ENCODE peak calls at places on chromosomes 6 and 20, in four cellular contexts. T is lung, R is MM.1S, D is uterus. V is an unnamed sample. For H3K27me3, the result is how much of the 10 kb centered on the place peaks cover.

GRCh38 chr6:30411515-30412207 is 66.7 kb downstream of the RPP21 start:
- DNase-seq in T (peak), D (no peak), R (peak), V (peak)

GRCh38 chr6:147001621-147002020 is 202.6 kb upstream of the STXBP5 start:
- DNase-seq in D (no peak), T (no peak), R (no peak), V (no peak)

GRCh38 chr20:57664476-57664875 is 44.2 kb upstream of the ZBP1 start:
- DNase-seq in T (no peak), D (peak), R (no peak), V (no peak)

GRCh38 chr6:140178550-140179334 is 804.3 kb upstream of the CITED2 start:
- DNase-seq in T (no peak), D (no peak), R (no peak), V (no peak)

GRCh38 chr6:21800948-21801438 is 207.4 kb downstream of the SOX4 start:
- DNase-seq in D (no peak), R (no peak), T (no peak), V (no peak)

GRCh38 chr20:44153636-44154043 is 33.3 kb downstream of the JPH2 start:
- DNase-seq in R (no peak), T (no peak), D (peak), V (no peak)

GRCh38 chr6:31400467-31401289 is 2.7 kb upstream of the MICA start:
- DNase-seq in D (peak), R (peak), T (peak), V (peak)

GRCh38 chr20:57947421-57948176 is 237.8 kb upstream of the PMEPA1 start:
- DNase-seq in T (no peak), R (no peak), D (no peak), V (no peak)

DNA sequence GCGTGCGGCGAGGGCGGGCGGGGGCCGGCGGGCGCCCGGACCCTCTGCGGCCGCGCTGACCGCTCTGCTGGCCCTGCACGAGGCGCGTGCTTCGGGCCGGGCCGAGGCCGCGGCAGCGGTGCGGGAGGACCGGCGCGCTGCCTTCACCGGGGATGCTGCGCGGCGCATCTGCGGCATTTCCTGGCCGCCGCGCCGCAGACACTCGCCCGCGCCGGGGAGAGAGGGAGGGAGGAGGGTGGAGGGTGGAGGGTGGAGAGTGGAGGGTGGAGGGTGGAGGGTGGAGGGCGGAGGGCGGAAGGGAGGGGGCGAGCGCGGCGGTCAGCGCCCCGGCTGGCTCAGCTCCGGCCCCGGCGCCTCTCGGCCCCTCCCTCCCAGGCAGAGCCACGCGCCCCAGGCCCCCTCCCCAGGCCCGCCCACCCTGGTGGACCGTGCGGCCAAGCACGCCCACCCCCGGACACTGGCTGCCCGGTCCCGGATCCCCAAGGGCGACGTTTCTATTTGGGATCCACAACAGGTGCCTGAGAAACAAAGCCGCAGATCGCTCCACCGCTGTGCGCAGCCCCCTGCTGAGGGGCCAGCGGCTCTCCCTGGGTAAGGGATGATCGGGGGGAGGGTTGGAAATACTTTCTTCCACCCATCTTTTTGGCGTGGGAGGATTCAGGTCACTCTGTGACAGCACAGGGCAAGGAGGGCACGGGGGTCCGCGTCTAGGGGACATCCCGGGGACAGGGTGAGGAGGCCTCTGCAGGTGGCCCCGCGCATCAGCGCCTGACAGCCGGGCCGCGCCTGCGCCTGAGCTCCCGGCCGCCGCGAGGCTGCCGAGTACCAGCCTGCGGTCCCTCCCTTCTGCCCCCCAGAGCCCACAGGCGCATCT is 111.2 kb upstream of the BEND6 start:
- DNase-seq in R (peak), D (peak), T (peak), V (peak)
- TF ChIP-seq CTCF in R (peak), D (peak), T (peak), V (peak)

GRCh38 chr6:156451726-156452125 is 325.5 kb upstream of the ARID1B start:
- DNase-seq in T (no peak), R (peak), D (no peak), V (no peak)
- H3K4me3 ChIP-seq in T (no peak), R (no peak), D (no peak), V (no peak)

GRCh38 chr20:50823319-50823718 is 28.5 kb downstream of the BCAS4 start:
- DNase-seq in R (no peak), T (no peak), D (no peak), V (no peak)
- H3K27me3 ChIP-seq in R (under half), T (under half), D (under half), V (under half)

GRCh38 chr6:55958790-55959189 is 83.4 kb upstream of the BMP5 start:
- DNase-seq in R (no peak), T (no peak), D (no peak), V (no peak)

GRCh38 chr6:55964136-55964535 is 88.7 kb upstream of the BMP5 start:
- DNase-seq in D (no peak), T (no peak), R (no peak), V (no peak)

GRCh38 chr6:55957961-55958422 is 82.6 kb upstream of the BMP5 start:
- DNase-seq in D (no peak), R (no peak), T (no peak), V (no peak)

GRCh38 chr6:55960344-55960743 is 85.0 kb upstream of the BMP5 start:
- DNase-seq in T (no peak), D (no peak), R (no peak), V (no peak)

DNA sequence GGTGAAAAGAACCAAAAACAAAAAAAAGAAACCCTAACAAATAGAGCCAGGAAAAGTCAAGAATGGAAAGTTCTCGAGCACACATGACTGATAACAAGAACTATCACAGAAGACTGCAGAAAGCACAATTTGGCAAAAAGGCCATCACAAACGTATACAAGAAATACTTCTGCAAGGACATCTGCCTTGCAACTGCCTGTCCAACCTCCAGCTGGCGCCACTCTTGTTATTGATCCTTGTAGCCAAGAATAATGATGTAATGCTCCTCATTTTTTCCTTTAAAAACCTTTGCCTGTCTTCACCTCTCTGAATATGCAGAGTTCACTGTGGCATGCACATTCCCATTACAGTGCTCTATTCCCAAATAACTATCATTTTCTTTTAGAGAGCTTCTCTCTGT is 87.9 kb upstream of the BMP5 start:
- DNase-seq in D (no peak), R (no peak), T (no peak), V (no peak)
- TF ChIP-seq CTCF in D (no peak), R (peak), T (no peak), V (peak)

DNA sequence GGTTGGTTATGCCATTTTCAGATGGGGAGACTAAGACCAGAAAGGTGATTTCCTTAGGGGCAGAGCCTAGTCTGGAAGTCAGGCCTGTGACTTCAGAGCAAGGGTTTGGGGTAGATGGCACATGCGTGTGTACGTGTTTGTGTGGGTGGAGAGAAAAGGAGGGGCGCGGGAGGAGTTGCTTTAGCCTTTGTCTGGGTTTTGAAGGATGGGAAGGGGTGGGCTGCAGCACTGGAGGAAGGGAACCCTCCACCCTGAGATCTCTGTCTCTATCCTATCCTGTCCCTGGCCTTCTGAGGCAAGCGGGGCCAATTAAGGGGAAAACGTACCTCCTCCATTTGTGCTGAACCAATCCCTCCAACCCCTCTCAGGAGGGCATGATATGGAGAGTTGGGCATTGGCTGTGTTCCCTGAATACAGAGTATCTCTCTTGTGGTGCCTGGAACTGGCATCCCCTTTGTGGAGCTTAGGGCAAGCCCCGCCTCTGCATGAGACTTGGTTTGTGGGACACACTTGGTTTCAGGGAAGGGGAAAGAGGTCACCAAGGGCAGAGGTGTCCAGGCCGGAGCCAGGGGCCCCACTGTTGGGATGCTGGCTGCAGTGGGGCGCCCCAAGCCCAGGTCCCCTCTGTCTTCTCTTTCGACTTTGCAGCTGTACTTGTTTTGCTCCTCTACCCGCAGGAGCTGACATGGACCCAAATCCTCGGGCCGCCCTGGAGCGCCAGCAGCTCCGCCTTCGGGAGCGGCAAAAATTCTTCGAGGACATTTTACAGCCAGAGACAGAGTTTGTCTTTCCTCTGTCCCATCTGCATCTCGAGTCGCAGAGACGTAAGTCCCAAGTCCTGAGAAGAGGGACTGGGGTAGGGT is at the start of gene DBNDD2:
- DNase-seq in T (no peak), R (no peak), D (no peak), V (no peak)
- H3K4me3 ChIP-seq in T (peak), R (no peak), D (peak), V (no peak)

GRCh38 chr20:2703716-2704475 is 11.3 kb downstream of the EBF4 start:
- DNase-seq in R (no peak), D (no peak), T (no peak), V (no peak)
- H3K27me3 ChIP-seq in R (under half), D (under half), T (under half), V (under half)

DNA sequence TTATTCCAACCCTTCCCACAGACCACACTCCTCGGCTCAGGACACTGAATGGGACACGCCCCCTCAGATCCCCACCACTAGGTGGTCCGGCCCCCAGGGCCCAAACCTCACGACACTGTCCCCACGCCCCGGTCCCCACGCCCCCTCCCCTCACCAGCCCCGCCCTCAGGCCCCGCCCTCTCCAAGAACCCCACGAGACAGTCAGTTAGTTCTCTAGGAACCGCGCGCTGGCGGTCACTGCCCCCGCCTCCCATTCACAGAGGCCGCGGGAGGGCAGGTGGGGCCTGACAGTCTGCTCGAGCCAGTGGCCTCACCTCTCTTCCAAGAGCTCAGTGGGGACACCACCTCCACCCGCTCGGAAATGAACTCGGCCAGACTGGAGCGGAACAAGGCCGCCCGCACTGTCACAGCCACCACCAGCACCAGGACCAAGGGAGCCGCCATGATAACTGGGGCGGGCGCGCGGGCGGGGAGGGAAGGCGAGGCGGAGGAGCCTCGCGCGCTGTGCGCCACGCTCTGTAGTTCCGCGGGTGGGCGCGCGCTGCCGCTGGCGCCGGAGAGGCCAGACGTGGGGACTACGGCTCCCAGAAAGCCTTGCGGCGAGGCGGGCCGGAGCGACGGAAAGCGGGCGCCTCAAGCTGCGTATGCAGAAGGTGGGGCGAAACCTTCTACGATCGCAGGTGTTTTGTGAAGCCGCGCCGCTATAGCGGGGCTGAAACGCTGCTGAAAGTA is at the start of gene PIGU:
- DNase-seq in T (peak), D (peak), R (peak), V (peak)
- TF ChIP-seq CTCF in T (peak), D (peak), R (no peak), V (no peak)

GRCh38 chr6:33632603-33633039 is 11.5 kb downstream of the ITPR3 start:
- DNase-seq in D (no peak), T (peak), R (no peak), V (peak)

GRCh38 chr6:33633084-33633461 is 12.0 kb downstream of the ITPR3 start:
- DNase-seq in T (no peak), D (no peak), R (no peak), V (no peak)

GRCh38 chr6:33633462-33634158 is 12.5 kb downstream of the ITPR3 start:
- DNase-seq in D (peak), T (peak), R (peak), V (peak)

GRCh38 chr6:33634986-33635385 is 13.9 kb downstream of the ITPR3 start:
- DNase-seq in T (no peak), D (no peak), R (no peak), V (no peak)

GRCh38 chr6:33634203-33634727 is 13.1 kb downstream of the ITPR3 start:
- DNase-seq in T (peak), D (no peak), R (no peak), V (no peak)
- H3K4me3 ChIP-seq in T (peak), D (peak), R (peak), V (peak)

GRCh38 chr20:60948230-60948629 is 303.8 kb upstream of the CDH4 start:
- DNase-seq in D (no peak), R (no peak), T (no peak), V (no peak)
- H3K27me3 ChIP-seq in D (under half), R (under half), T (under half), V (under half)

DNA sequence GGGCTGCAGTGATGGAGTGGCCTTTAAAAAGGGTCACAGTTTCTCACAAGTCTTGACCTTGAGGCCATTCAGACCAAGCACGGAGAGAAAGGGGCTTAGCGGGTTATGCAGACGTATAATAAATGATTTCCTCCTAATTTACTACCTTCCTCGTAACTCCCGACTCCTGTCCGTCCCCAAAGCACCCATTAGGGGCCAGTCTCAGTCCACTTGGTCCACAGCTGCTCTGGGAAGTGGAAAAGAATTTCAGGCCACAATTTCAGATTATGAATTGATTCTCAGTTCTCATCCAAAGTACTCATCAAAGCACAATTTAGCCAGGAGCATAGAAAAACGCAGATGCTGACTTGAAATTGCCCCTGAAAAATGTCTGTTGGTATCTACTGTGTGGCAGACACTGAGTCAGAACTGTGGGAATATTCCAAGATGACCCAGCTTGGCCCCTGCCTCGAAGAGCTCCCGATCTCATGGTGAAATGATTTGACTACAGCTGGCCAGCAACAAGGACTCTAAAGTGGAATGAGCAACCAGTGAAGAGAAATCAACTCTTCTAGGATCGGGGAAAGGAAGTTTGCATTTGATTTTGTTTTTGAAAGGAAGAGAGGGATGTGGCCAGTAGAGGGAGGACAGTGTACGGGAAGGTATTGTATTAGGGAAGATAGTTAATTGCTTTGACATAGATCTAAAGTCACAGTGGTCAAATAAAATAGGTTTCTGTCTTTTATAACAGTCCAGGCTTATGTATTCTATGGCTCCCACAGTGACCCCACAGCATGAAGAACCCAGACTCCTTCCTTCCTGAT is 15.2 kb upstream of the STK35 start:
- DNase-seq in R (no peak), T (no peak), D (no peak), V (no peak)
- TF ChIP-seq CTCF in R (no peak), T (no peak), D (peak), V (no peak)

V was measured in GM06990.